ENCODE peak calls at places on chromosomes 4 and X, in five cellular contexts. A is T-helper 17 cell; R is fibroblast of villous mesenchyme; X is stimulated activated CD8-positive, alpha-beta memory T cell treated with anti-CD3 and anti-CD28 coated beads, Interleukin-7, amount 100 ng/mL, for 4 hours; C is choroid plexus epithelial cell. N is an unnamed sample.

GRCh38 chrX:40243699-40244098 is 145.9 kb upstream of the BCOR start:
- DNase-seq in R (no peak), A (no peak), X (no peak), C (no peak), N (no peak)

GRCh38 chr4:85823295-85823694 is 348.3 kb downstream of the ARHGAP24 start:
- DNase-seq in R (peak; percentile 48), C (peak; percentile 52), A (no peak), X (no peak), N (no peak)

GRCh38 chrX:27910412-27910811 is 70.8 kb downstream of the DCAF8L1 start:
- DNase-seq in A (no peak), X (no peak), R (no peak), C (no peak), N (no peak)

GRCh38 chrX:130079824-130080406 is 30.4 kb downstream of the ELF4 start:
- DNase-seq in X (no peak), R (peak; percentile 81), A (peak; percentile 26), C (peak; percentile 77), N (no peak)

GRCh38 chr4:56692576-56692975 is 11.5 kb upstream of the HOPX start:
- DNase-seq in X (no peak), A (no peak), R (no peak), C (no peak), N (no peak)

GRCh38 chrX:9745417-9746115 is 20.1 kb downstream of the GPR143 start:
- DNase-seq in R (no peak), X (no peak), A (no peak), C (peak; percentile 20), N (no peak)

GRCh38 chr4:139951051-139951450 is 202.9 kb downstream of the MAML3 start:
- DNase-seq in X (no peak), R (no peak), C (peak; percentile 66), A (no peak), N (no peak)

GRCh38 chrX:5867778-5868177 is 360.9 kb downstream of the NLGN4X start:
- DNase-seq in X (no peak), R (no peak), A (no peak), C (no peak), N (no peak)

GRCh38 chr4:124426279-124426678 is 286.3 kb downstream of the ANKRD50 start:
- DNase-seq in C (no peak), R (no peak), A (no peak), X (no peak), N (no peak)

GRCh38 chr4:909821-910220 is 22.3 kb downstream of the GAK start:
- DNase-seq in X (no peak), R (no peak), A (no peak), C (no peak), N (no peak)

GRCh38 chr4:8257854-8258253 is 11.7 kb upstream of the HTRA3 start:
- DNase-seq in X (no peak), C (no peak), A (no peak), R (no peak), N (no peak)

GRCh38 chr4:36990108-36990872 is 254.3 kb upstream of the NWD2 start:
- DNase-seq in A (no peak), C (no peak), X (no peak), R (no peak), N (no peak)

GRCh38 chrX:79080131-79080530 is 64.4 kb upstream of the GPR174 start:
- DNase-seq in A (no peak), C (peak; percentile 54), R (no peak), X (no peak), N (no peak)

GRCh38 chr4:52911684-52912294 is 49.7 kb downstream of the RASL11B start:
- DNase-seq in A (peak; percentile 54), C (peak; percentile 88), R (peak; percentile 79), X (peak; percentile 30), N (no peak)

GRCh38 chr4:121740796-121741409 is 24.1 kb downstream of the SMIM43 start:
- DNase-seq in C (no peak), X (no peak), A (no peak), R (no peak), N (no peak)

GRCh38 chrX:39381446-39381845 is 580.2 kb downstream of the MID1IP1 start:
- DNase-seq in R (no peak), X (no peak), A (no peak), C (no peak), N (no peak)

GRCh38 chr4:158005021-158005420 is 167.8 kb downstream of the GASK1B start:
- DNase-seq in A (no peak), R (no peak), C (no peak), X (no peak), N (no peak)

GRCh38 chr4:139025841-139026240 is 10.3 kb downstream of the NOCT start:
- DNase-seq in X (no peak), C (no peak), R (no peak), A (no peak), N (no peak)

GRCh38 chr4:89158884-89159503 is 47.7 kb downstream of the TIGD2 start:
- DNase-seq in A (no peak), R (peak; percentile 40), C (peak; percentile 75), X (no peak), N (no peak)

GRCh38 chrX:43735957-43736356 is 79.9 kb downstream of the MAOA start:
- DNase-seq in A (no peak), R (no peak), C (peak; percentile 35), X (no peak), N (no peak)

GRCh38 chr4:41693629-41694028 is 54.9 kb downstream of the PHOX2B start:
- DNase-seq in A (no peak), C (peak; percentile 72), X (no peak), R (peak; percentile 35), N (no peak)

GRCh38 chrX:142688256-142688655 is 337.5 kb upstream of the SPANXN4 start:
- DNase-seq in X (no peak), A (no peak), R (no peak), C (no peak), N (no peak)

GRCh38 chr4:14871676-14872430 is 130.4 kb upstream of the CPEB2 start:
- DNase-seq in C (no peak), X (no peak), R (no peak), A (peak; percentile 9), N (no peak)

GRCh38 chr4:186808635-186809018 is 85.0 kb upstream of the FAT1 start:
- DNase-seq in A (no peak), R (peak; percentile 71), X (no peak), C (peak; percentile 88), N (no peak)

GRCh38 chr4:103002551-103002950 is 17.0 kb downstream of the SLC9B1 start:
- DNase-seq in R (peak; percentile 19), C (peak; percentile 52), X (no peak), A (no peak), N (no peak)

GRCh38 chrX:132614297-132614696 is 125.5 kb upstream of the MBNL3 start:
- DNase-seq in A (no peak), X (no peak), C (peak; percentile 6), R (peak; percentile 21), N (no peak)

GRCh38 chrX:36422368-36422767 is 502.8 kb downstream of the CFAP47 start:
- DNase-seq in C (no peak), R (no peak), A (no peak), X (no peak), N (no peak)

GRCh38 chr4:168522829-168523228 is 26.0 kb downstream of the PALLD start:
- DNase-seq in C (no peak), X (no peak), R (peak; percentile 78), A (no peak), N (no peak)

GRCh38 chr4:145167884-145168283 is 12.5 kb downstream of the OTUD4 start:
- DNase-seq in A (no peak), X (no peak), R (no peak), C (no peak), N (no peak)

GRCh38 chr4:56762484-56763250 is 58.8 kb downstream of the SPINK2 start:
- DNase-seq in C (no peak), R (no peak), X (no peak), A (peak; percentile 5), N (no peak)

GRCh38 chr4:130603043-130603442 is 1507.1 kb downstream of the C4orf33 start:
- DNase-seq in C (no peak), A (no peak), R (no peak), X (no peak), N (no peak)

N was measured in SIG-M5.